ENCODE peak calls at places on chromosomes 5 and 9, in four cellular contexts. S is epithelial cell of esophagus; T is activated naive CD4-positive, alpha-beta T cell treated with anti-CD3 and anti-CD28 coated beads for 36 hours; G is psoas muscle. K is an unnamed sample.

GRCh38 chr5:3535414-3536211 is 60.0 kb upstream of the IRX1 start:
- DNase-seq in S (no peak), T (no peak), G (no peak), K (no peak)

GRCh38 chr9:18947772-18948391 is 85.1 kb downstream of the SAXO1 start:
- DNase-seq in S (no peak), T (no peak), G (no peak), K (no peak)

GRCh38 chr9:99192786-99193465 is 28.8 kb downstream of the ALG2 start:
- DNase-seq in S (peak), T (no peak), G (no peak), K (no peak)

GRCh38 chr5:168771698-168772097 is 192.5 kb upstream of the PANK3 start:
- DNase-seq in S (no peak), T (no peak), G (no peak), K (no peak)

GRCh38 chr9:93154293-93154903 is 20.3 kb upstream of the NINJ1 start:
- DNase-seq in S (peak), T (peak), G (no peak), K (no peak)

GRCh38 chr9:115285806-115286205 is 167.8 kb upstream of the TNC start:
- DNase-seq in S (no peak), T (no peak), G (no peak), K (no peak)

GRCh38 chr9:91071185-91071990 is 269.8 kb downstream of the SYK start:
- DNase-seq in S (peak), T (peak), G (peak), K (no peak)

GRCh38 chr5:1522601-1523479 is 920 bp downstream of the LPCAT1 start:
- DNase-seq in S (peak), T (peak), G (peak), K (no peak)

GRCh38 chr5:76025069-76025468 is 58.1 kb upstream of the SV2C start:
- DNase-seq in S (no peak), T (no peak), G (no peak), K (no peak)

GRCh38 chr5:139758510-139759036 is 37.0 kb upstream of the PSD2 start:
- DNase-seq in S (no peak), T (no peak), G (no peak), K (no peak)

K was measured in NCI-H1048.